ENCODE peak calls at places on chromosome 13, in eight cellular contexts. S is upper lobe of right lung, T is colonic mucosa, Q is kidney epithelial cell, I is AG10803, L is osteoblast, D is HFFc6, U is lower lobe of right lung. J is an unnamed sample.

GRCh38 chr13:51793570-51794273 is 10.2 kb downstream of the DHRS12 start:
- DNase-seq in Q (no peak), U (no peak), T (no peak), S (no peak), D (peak; percentile 77), L (peak; percentile 85), I (peak; percentile 68), J (peak; percentile 75)

GRCh38 chr13:19836472-19836871 is 27.0 kb downstream of the ZMYM5 start:
- DNase-seq in T (no peak), D (peak; percentile 17), L (no peak), Q (no peak), I (no peak), S (no peak), U (no peak), J (peak; percentile 16)

GRCh38 chr13:35283856-35284255 is 192.6 kb downstream of the MAB21L1 start:
- DNase-seq in I (peak; percentile 22), T (no peak), U (no peak), L (no peak), D (peak; percentile 19), S (no peak), Q (no peak), J (peak; percentile 6)

GRCh38 chr13:96710166-96710866 is 284.0 kb downstream of the OXGR1 start:
- DNase-seq in Q (no peak), D (no peak), T (no peak), I (no peak), U (no peak), L (no peak), S (no peak), J (no peak)

GRCh38 chr13:30607908-30608307 is 9.8 kb upstream of the USPL1 start:
- DNase-seq in Q (no peak), T (no peak), D (no peak), U (no peak), S (no peak), L (no peak), I (no peak), J (no peak)

GRCh38 chr13:99403458-99403971 is 96.3 kb upstream of the GPR183 start:
- DNase-seq in L (peak; percentile 81), T (peak; percentile 79), S (no peak), U (no peak), D (no peak), Q (no peak), I (no peak), J (no peak)

GRCh38 chr13:36549771-36550170 is 117.5 kb downstream of the CCNA1 start:
- DNase-seq in D (no peak), T (no peak), I (no peak), U (no peak), Q (no peak), L (no peak), S (no peak), J (no peak)

GRCh38 chr13:103145476-103145875 is 79.3 kb upstream of the SLC10A2 start:
- DNase-seq in S (no peak), T (no peak), D (no peak), I (no peak), U (no peak), Q (no peak), L (no peak), J (no peak)

GRCh38 chr13:40272776-40273139 is 393.7 kb downstream of the FOXO1 start:
- DNase-seq in Q (no peak), I (no peak), U (no peak), D (peak; percentile 4), L (no peak), T (no peak), S (no peak), J (peak; percentile 50)

GRCh38 chr13:30796132-30796832 is 60.9 kb downstream of the ALOX5AP start:
- DNase-seq in L (peak; percentile 69), D (peak; percentile 71), Q (peak; percentile 31), I (peak; percentile 80), T (no peak), S (no peak), U (no peak), J (peak; percentile 76)

GRCh38 chr13:109448629-109449028 is 337.8 kb downstream of the IRS2 start:
- DNase-seq in L (no peak), D (no peak), I (no peak), Q (no peak), U (no peak), S (no peak), T (no peak), J (no peak)
- TF ChIP-seq CTCF in L (no peak), D (no peak), I (no peak), Q (no peak), U (no peak), S (no peak), T (no peak), J (no peak)

GRCh38 chr13:49240017-49240416 is 7.7 kb upstream of the CDADC1 start:
- DNase-seq in U (no peak), Q (no peak), I (no peak), D (peak; percentile 25), T (no peak), S (no peak), L (no peak), J (no peak)
- TF ChIP-seq CTCF in U (peak; percentile 37), Q (peak; percentile 47), I (peak; percentile 59), D (peak; percentile 73), T (peak; percentile 20), S (peak; percentile 46), L (peak; percentile 83), J (peak; percentile 53)

GRCh38 chr13:47832458-47832972 is 168.6 kb downstream of the SUCLA2 start:
- DNase-seq in I (no peak), D (no peak), T (no peak), U (no peak), S (no peak), Q (no peak), L (no peak), J (no peak)
- TF ChIP-seq CTCF in I (no peak), D (no peak), T (no peak), U (no peak), S (no peak), Q (no peak), L (no peak), J (no peak)

GRCh38 chr13:49792550-49793324 is at the start of gene KPNA3:
- DNase-seq in S (peak; percentile 98), Q (peak; percentile 85), L (peak; percentile 99), T (peak; percentile 96), I (peak; percentile 95), D (peak; percentile 93), U (peak; percentile 98), J (peak; percentile 97)
- TF ChIP-seq CTCF in S (no peak), Q (no peak), L (no peak), T (no peak), I (no peak), D (peak; percentile 49), U (peak; percentile 37), J (no peak)

DNA sequence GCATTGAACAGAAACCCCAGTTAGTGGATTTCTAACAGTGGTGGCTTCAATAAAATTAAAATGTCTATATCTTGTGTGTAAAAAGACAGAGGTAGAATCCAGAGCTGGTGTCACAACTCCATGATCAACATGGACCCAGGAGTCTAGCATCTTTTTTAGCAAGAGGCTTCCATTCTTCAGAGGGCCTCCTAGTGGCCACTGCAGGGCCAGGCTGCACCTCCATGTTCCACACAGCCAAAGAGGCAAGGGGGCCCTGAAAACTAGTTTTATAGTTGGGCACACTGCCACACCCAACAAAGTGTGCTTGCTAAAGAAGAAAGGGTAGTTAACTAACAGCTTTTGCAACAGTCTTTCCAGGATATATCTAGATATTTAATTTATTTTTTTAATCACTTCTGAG is 12.9 kb downstream of the N4BP2L1 start:
- DNase-seq in I (no peak), Q (no peak), D (no peak), T (peak; percentile 33), L (no peak), U (no peak), S (no peak), J (no peak)
- TF ChIP-seq CTCF in I (peak; percentile 51), Q (peak; percentile 59), D (peak; percentile 77), T (peak; percentile 40), L (peak; percentile 70), U (peak; percentile 42), S (peak; percentile 46), J (peak; percentile 63)

DNA sequence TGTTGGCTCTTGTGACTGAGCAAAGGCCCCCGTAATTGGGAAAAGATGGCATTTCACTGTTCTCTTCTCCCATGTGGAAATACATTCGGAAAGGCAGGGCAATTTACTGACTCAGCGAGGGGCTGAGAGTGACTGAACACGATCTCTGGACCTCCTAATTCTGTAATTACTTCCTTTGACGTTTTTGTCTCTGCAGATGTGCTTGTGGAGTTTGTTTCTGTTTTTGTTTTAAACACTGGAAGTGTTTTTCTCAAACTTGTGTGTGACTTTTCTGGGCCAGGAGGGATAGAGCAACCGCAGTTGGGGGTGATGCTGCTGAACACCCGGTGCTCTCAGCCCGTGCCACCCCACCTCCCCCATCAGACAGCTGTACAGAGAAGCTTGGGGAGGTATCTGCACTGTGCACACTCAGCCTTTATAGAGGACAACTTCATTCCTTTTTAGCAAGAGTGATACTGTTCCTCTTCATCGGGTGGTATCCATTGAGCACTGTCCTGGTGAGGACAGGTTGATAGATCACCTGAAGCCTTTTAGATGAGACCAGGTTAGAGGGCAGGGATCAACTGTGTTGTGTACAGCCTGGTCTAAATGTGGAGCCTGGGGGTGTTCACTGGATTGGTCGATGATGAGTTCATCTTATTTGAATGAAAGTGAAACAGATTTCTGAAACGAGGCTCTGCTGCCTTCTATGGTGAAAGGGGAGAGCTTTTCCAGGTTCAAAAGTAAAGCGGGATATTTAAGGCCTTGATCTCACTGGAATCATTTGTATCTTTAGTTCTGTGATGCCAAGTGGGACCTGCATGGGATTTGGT is 117.4 kb downstream of the ESD start:
- DNase-seq in T (no peak), D (peak; percentile 70), Q (no peak), S (no peak), L (peak; percentile 88), I (peak; percentile 70), U (no peak), J (peak; percentile 89)
- TF ChIP-seq CTCF in T (no peak), D (peak; percentile 17), Q (peak; percentile 18), S (no peak), L (peak; percentile 22), I (peak; percentile 41), U (peak; percentile 11), J (no peak)

DNA sequence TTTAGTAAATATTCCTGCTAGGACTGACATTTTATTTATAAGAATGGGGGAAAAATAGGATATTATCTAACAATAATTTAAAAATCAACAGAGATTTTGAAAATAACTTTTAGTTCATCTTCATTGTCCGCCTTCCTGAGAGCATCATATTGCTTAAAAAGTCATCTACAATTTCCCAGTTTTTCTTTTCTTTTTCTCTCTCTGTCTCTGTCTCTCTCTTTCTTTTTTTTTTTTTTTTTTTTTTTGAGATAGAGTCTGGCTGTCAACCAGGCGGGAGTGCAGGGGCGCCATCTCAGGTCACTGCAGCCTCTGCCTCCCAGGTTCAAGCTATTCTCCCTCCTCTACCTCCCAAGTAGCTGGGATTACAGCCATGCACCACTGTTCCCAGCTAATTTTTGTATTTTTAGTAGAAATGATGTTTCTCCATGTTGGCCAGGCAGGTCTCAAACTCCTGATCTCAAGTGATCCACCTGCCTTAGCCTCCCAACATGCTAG is 276.3 kb downstream of the DACH1 start:
- DNase-seq in I (no peak), S (no peak), U (no peak), L (no peak), D (no peak), Q (no peak), T (no peak), J (no peak)
- TF ChIP-seq CTCF in I (no peak), S (no peak), U (no peak), L (no peak), D (no peak), Q (no peak), T (no peak), J (no peak)